ENCODE peak calls at places on chromosomes 2 and 18, in eight cellular contexts. E, N, D, J, Z, I, Q and U are unnamed samples.
A peak's percentile ranks its signal among the peaks of the same experiment; 100 is the strongest.

GRCh38 chr2:204272089-204272488 is 273.2 kb upstream of the PARD3B start:
- DNase-seq in E (no peak), N (no peak), D (no peak), J (no peak), Z (no peak), I (no peak), Q (no peak), U (no peak)

GRCh38 chr2:24245986-24246779 is 71.3 kb downstream of the FAM228A start:
- DNase-seq in E (no peak), N (no peak), D (no peak), J (no peak), Z (peak; percentile 59), I (no peak), Q (no peak), U (no peak)

GRCh38 chr2:198476007-198476406 is 671.6 kb downstream of the PLCL1 start:
- DNase-seq in E (no peak), N (no peak), D (no peak), J (no peak), Z (no peak), I (no peak), Q (no peak), U (no peak)

GRCh38 chr2:150255528-150255927 is 231.9 kb downstream of the RND3 start:
- DNase-seq in E (no peak), N (no peak), D (no peak), J (no peak), Z (peak; percentile 89), I (no peak), Q (no peak), U (no peak)

GRCh38 chr2:137302957-137303356 is 537.6 kb downstream of the THSD7B start:
- DNase-seq in E (no peak), N (no peak), D (no peak), J (no peak), Z (no peak), I (no peak), Q (no peak), U (no peak)

GRCh38 chr2:110735366-110735765 is 3.0 kb downstream of the ACOXL start:
- DNase-seq in E (peak; percentile 14), N (no peak), D (no peak), J (no peak), Z (no peak), I (no peak), Q (no peak), U (no peak)

GRCh38 chr2:208545398-208546042 is 138.9 kb downstream of the PTH2R start:
- DNase-seq in E (no peak), N (no peak), D (no peak), J (no peak), Z (no peak), I (no peak), Q (no peak), U (peak; percentile 17)

GRCh38 chr2:85132834-85133637 is at the start of gene TCF7L1:
- DNase-seq in E (peak; percentile 92), N (peak; percentile 92), D (peak; percentile 97), J (peak; percentile 39), Z (peak; percentile 88), I (peak; percentile 77), Q (peak; percentile 70), U (peak; percentile 38)

GRCh38 chr2:184597571-184597980 is 753 bp upstream of the ZNF804A start:
- DNase-seq in E (peak; percentile 3), N (peak; percentile 56), D (no peak), J (no peak), Z (peak; percentile 63), I (no peak), Q (peak; percentile 26), U (peak; percentile 40)

GRCh38 chr18:80233201-80233835 is 14.0 kb downstream of the PARD6G start:
- DNase-seq in E (no peak), N (no peak), D (peak; percentile 62), J (no peak), Z (no peak), I (no peak), Q (no peak), U (no peak)

GRCh38 chr2:122136071-122136470 is 380.6 kb downstream of the TSN start:
- DNase-seq in E (no peak), N (no peak), D (no peak), J (peak; percentile 23), Z (peak; percentile 21), I (no peak), Q (peak; percentile 16), U (peak; percentile 68)

GRCh38 chr2:23901966-23902942 is 24.7 kb downstream of the ATAD2B start:
- DNase-seq in E (no peak), N (no peak), D (no peak), J (no peak), Z (peak; percentile 41), I (no peak), Q (no peak), U (peak; percentile 9)

GRCh38 chr2:73970268-73970803 is 14.4 kb upstream of the TET3 start:
- DNase-seq in E (no peak), N (no peak), D (no peak), J (no peak), Z (no peak), I (no peak), Q (no peak), U (no peak)

GRCh38 chr18:73163236-73163635 is 295.4 kb upstream of the NETO1 start:
- DNase-seq in E (no peak), N (no peak), D (no peak), J (no peak), Z (no peak), I (no peak), Q (no peak), U (no peak)

GRCh38 chr2:46334389-46335345 is 37.5 kb downstream of the EPAS1 start:
- DNase-seq in E (no peak), N (peak; percentile 55), D (no peak), J (no peak), Z (peak; percentile 98), I (no peak), Q (no peak), U (no peak)

GRCh38 chr2:144513388-144514100 is 6.4 kb downstream of the ZEB2 start:
- DNase-seq in E (no peak), N (no peak), D (peak; percentile 88), J (no peak), Z (peak; percentile 81), I (no peak), Q (no peak), U (peak; percentile 55)

GRCh38 chr2:98757904-98758421 is 27.0 kb upstream of the MGAT4A start:
- DNase-seq in E (peak; percentile 36), N (peak; percentile 54), D (peak; percentile 89), J (peak; percentile 44), Z (peak; percentile 79), I (peak; percentile 45), Q (peak; percentile 27), U (no peak)

GRCh38 chr2:159409116-159409800 is 122.8 kb upstream of the WDSUB1 start:
- DNase-seq in E (no peak), N (no peak), D (no peak), J (no peak), Z (no peak), I (no peak), Q (no peak), U (no peak)
- TF ChIP-seq POLR2A in E (no peak), N (no peak), D (no peak), J (no peak), Z (no peak), I (no peak), Q (no peak), U (no peak)

GRCh38 chr2:119486886-119487285 is 37.4 kb downstream of the SCTR start:
- DNase-seq in E (no peak), N (no peak), D (peak; percentile 32), J (no peak), Z (peak; percentile 16), I (no peak), Q (no peak), U (no peak)

GRCh38 chr2:119490106-119490505 is 34.2 kb downstream of the SCTR start:
- DNase-seq in E (no peak), N (no peak), D (no peak), J (no peak), Z (no peak), I (no peak), Q (no peak), U (no peak)

GRCh38 chr2:119487434-119488244 is 36.6 kb downstream of the SCTR start:
- DNase-seq in E (no peak), N (no peak), D (peak; percentile 66), J (no peak), Z (no peak), I (no peak), Q (no peak), U (no peak)

GRCh38 chr2:119489232-119489952 is 34.9 kb downstream of the SCTR start:
- DNase-seq in E (no peak), N (no peak), D (peak; percentile 71), J (no peak), Z (no peak), I (no peak), Q (no peak), U (no peak)

DNA sequence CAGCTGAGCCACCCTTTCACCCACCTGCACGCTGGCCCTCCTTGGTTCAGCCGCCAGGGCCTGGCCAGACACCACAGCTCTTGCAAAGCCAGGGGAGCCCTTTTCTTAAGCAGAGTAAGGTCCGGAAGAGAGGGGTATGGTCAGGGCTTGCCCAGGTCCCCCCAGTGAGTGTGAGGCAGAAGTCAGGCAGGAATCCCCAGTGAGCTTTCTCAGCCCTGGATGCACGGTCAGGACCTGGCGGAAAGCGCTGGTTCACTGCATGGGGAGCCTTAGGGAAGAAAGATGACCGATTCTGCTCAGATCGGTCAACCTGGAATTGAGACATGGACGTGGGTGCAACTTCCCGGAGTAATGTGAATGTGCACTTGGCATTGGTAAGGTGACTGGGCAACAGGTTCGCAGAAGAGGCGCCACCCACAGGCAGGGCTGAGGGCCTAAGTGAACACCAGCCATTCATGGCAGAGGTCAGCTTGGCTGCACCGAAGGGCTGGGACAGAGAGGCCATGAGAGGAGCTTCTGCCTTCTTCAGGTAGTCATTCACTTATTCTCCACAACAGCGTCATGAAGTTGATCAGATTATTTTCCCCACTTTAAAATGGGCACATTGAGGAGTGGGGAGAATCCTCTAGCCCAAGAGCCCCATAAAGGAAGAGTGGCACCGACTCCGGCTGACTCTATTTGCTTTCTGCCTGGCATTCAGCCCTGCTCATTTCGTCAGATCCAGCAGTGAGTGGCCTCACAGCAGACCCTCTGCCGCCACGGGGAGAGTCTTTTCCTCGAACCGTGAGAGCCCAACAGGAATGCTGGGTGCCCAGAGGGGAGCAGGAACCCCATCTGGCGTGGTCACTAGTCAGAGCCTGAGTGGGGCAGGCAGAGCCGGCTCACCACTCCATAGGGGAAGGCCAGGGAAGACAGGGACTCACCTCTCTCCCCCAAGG is 35.8 kb downstream of the SCTR start:
- DNase-seq in E (no peak), N (no peak), D (peak; percentile 81), J (no peak), Z (no peak), I (no peak), Q (no peak), U (no peak)
- TF ChIP-seq POLR2A in E (no peak), N (no peak), D (no peak), J (no peak), Z (no peak), I (no peak), Q (no peak), U (no peak)

GRCh38 chr18:50281295-50281971 is at the start of gene MBD1:
- DNase-seq in E (peak; percentile 98), N (peak; percentile 75), D (peak; percentile 99), J (peak; percentile 97), Z (peak; percentile 99), I (peak; percentile 97), Q (peak; percentile 95), U (peak; percentile 100)
- TF ChIP-seq POLR2A in E (peak; percentile 87), N (peak; percentile 83), D (no peak), J (peak; percentile 98), Z (peak; percentile 87), I (peak; percentile 93), Q (peak; percentile 87), U (peak; percentile 99)

DNA sequence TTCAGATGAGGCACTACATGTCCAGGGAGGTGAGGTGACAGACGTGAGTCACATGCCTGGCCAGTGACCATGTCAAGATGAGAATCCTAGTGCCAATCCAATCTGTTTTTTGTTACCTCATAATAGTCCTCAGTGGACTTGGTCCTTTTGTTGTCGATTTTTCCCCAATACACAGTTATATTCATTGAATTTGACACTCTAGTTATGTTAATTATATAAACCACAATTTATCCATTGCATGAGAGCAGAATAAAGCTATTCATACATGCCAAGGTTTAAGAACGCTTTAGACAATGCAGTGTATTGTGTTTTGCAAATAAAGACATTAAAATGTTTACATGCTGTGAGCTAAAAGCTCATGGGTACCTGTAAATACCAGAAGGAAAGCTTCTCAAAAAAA is 21.6 kb upstream of the TMEFF2 start:
- DNase-seq in E (no peak), N (no peak), D (no peak), J (no peak), Z (no peak), I (no peak), Q (no peak), U (no peak)
- TF ChIP-seq POLR2A in E (no peak), N (no peak), D (no peak), J (no peak), Z (no peak), I (no peak), Q (no peak), U (no peak)